ENCODE peak calls at places on chromosomes 7 and 10, in nine cellular contexts. V is GM23338, T is prostate gland, I is Panc1, J is esophagus muscularis mucosa, Q is HepG2, X is sigmoid colon, L is suprapubic skin, S is breast epithelium. Z is an unnamed sample.

GRCh38 chr7:140639366-140640053 is 1.1 kb downstream of the DENND2A start:
- DNase-seq in V (peak), T (no peak), I (no peak), J (no peak), Q (no peak), X (peak), L (peak), S (no peak), Z (no peak)

GRCh38 chr10:80945267-80945880 is 407.7 kb downstream of the SH2D4B start:
- DNase-seq in V (peak), T (peak), I (peak), J (no peak), Q (peak), X (no peak), L (no peak), S (no peak), Z (no peak)

GRCh38 chr10:37780536-37780935 is 76.9 kb downstream of the ZNF248 start:
- DNase-seq in V (no peak), T (no peak), I (no peak), J (no peak), Q (no peak), X (no peak), L (no peak), S (no peak), Z (no peak)

GRCh38 chr7:150972094-150972493 is 6.0 kb downstream of the KCNH2 start:
- DNase-seq in V (no peak), T (no peak), I (no peak), J (no peak), Q (no peak), X (peak), L (no peak), S (no peak), Z (peak)

GRCh38 chr10:34821587-34822585 is 6.8 kb upstream of the PARD3 start:
- DNase-seq in V (no peak), T (no peak), I (no peak), J (no peak), Q (no peak), X (no peak), L (no peak), S (no peak), Z (no peak)

GRCh38 chr10:33534455-33534854 is 200.0 kb upstream of the NRP1 start:
- DNase-seq in V (no peak), T (peak), I (no peak), J (peak), Q (no peak), X (no peak), L (no peak), S (no peak), Z (no peak)

GRCh38 chr10:129935102-129935860 is 28.8 kb downstream of the EBF3 start:
- DNase-seq in V (no peak), T (no peak), I (no peak), J (no peak), Q (no peak), X (peak), L (no peak), S (no peak), Z (no peak)

GRCh38 chr10:4656576-4657194 is 169.3 kb upstream of the AKR1E2 start:
- DNase-seq in V (peak), T (peak), I (no peak), J (no peak), Q (peak), X (peak), L (no peak), S (peak), Z (peak)

GRCh38 chr10:99945286-99945685 is 64.5 kb downstream of the DNMBP start:
- DNase-seq in V (no peak), T (peak), I (no peak), J (no peak), Q (no peak), X (peak), L (peak), S (no peak), Z (no peak)

GRCh38 chr10:62261666-62262065 is 7.0 kb downstream of the RTKN2 start:
- DNase-seq in V (no peak), T (no peak), I (no peak), J (no peak), Q (no peak), X (no peak), L (no peak), S (no peak), Z (no peak)

GRCh38 chr7:115754226-115754625 is 276.3 kb downstream of the TFEC start:
- DNase-seq in V (no peak), T (no peak), I (no peak), J (no peak), Q (no peak), X (no peak), L (no peak), S (no peak), Z (no peak)

GRCh38 chr7:105209870-105210269 is 178.9 kb downstream of the SRPK2 start:
- DNase-seq in V (no peak), T (no peak), I (no peak), J (no peak), Q (no peak), X (no peak), L (no peak), S (no peak), Z (no peak)

GRCh38 chr10:73182568-73182967 is 14.6 kb downstream of the FAM149B1 start:
- DNase-seq in V (no peak), T (no peak), I (no peak), J (no peak), Q (no peak), X (no peak), L (no peak), S (no peak), Z (no peak)

GRCh38 chr7:111198255-111198654 is 107.3 kb downstream of the LRRN3 start:
- DNase-seq in V (no peak), T (no peak), I (peak), J (no peak), Q (peak), X (no peak), L (no peak), S (no peak), Z (no peak)

GRCh38 chr7:13099197-13099795 is 411.9 kb downstream of the ARL4A start:
- DNase-seq in V (no peak), T (no peak), I (peak), J (no peak), Q (peak), X (no peak), L (no peak), S (no peak), Z (no peak)

GRCh38 chr10:25061711-25062455 is 45.5 kb downstream of the THNSL1 start:
- DNase-seq in V (no peak), T (no peak), I (no peak), J (peak), Q (no peak), X (no peak), L (no peak), S (no peak), Z (no peak)

GRCh38 chr10:43751646-43752045 is 103.0 kb upstream of the ZNF32 start:
- DNase-seq in V (no peak), T (no peak), I (no peak), J (no peak), Q (no peak), X (no peak), L (no peak), S (no peak), Z (no peak)

GRCh38 chr7:139681812-139682135 is 96.0 kb downstream of the HIPK2 start:
- DNase-seq in V (no peak), T (no peak), I (no peak), J (no peak), Q (no peak), X (no peak), L (no peak), S (no peak), Z (no peak)

GRCh38 chr10:132487241-132488135 is 50.1 kb upstream of the INPP5A start:
- DNase-seq in V (no peak), T (no peak), I (no peak), J (no peak), Q (no peak), X (peak), L (peak), S (no peak), Z (no peak)

GRCh38 chr7:111080495-111081105 is 10.3 kb upstream of the LRRN3 start:
- DNase-seq in V (no peak), T (no peak), I (no peak), J (no peak), Q (no peak), X (no peak), L (no peak), S (no peak), Z (no peak)

GRCh38 chr10:113953505-113954272 is 90.0 kb upstream of the ADRB1 start:
- DNase-seq in V (peak), T (no peak), I (no peak), J (no peak), Q (no peak), X (no peak), L (no peak), S (no peak), Z (no peak)

GRCh38 chr7:131285558-131285957 is 42.1 kb upstream of the MKLN1 start:
- DNase-seq in V (no peak), T (no peak), I (no peak), J (no peak), Q (no peak), X (no peak), L (no peak), S (no peak), Z (no peak)

GRCh38 chr10:96512997-96513685 is 585 bp downstream of the TLL2 start:
- DNase-seq in V (peak), T (no peak), I (no peak), J (no peak), Q (no peak), X (no peak), L (no peak), S (no peak), Z (no peak)

GRCh38 chr10:72503241-72503640 is 122.6 kb downstream of the MICU1 start:
- DNase-seq in V (no peak), T (no peak), I (no peak), J (no peak), Q (no peak), X (no peak), L (no peak), S (no peak), Z (no peak)

GRCh38 chr10:93999401-93999851 is 5.7 kb downstream of the PLCE1 start:
- DNase-seq in V (peak), T (peak), I (no peak), J (no peak), Q (no peak), X (peak), L (peak), S (peak), Z (peak)

GRCh38 chr7:30321089-30321991 is 36.9 kb downstream of the ZNRF2 start:
- DNase-seq in V (peak), T (no peak), I (no peak), J (no peak), Q (no peak), X (no peak), L (no peak), S (no peak), Z (no peak)

GRCh38 chr7:30322656-30323355 is 38.4 kb downstream of the ZNRF2 start:
- DNase-seq in V (no peak), T (no peak), I (no peak), J (no peak), Q (no peak), X (no peak), L (no peak), S (no peak), Z (no peak)

GRCh38 chr7:30320392-30320791 is 36.0 kb downstream of the ZNRF2 start:
- DNase-seq in V (no peak), T (no peak), I (no peak), J (no peak), Q (no peak), X (no peak), L (no peak), S (no peak), Z (no peak)

GRCh38 chr7:30327813-30328212 is 43.4 kb downstream of the ZNRF2 start:
- DNase-seq in V (no peak), T (no peak), I (no peak), J (no peak), Q (no peak), X (no peak), L (no peak), S (no peak), Z (no peak)

DNA sequence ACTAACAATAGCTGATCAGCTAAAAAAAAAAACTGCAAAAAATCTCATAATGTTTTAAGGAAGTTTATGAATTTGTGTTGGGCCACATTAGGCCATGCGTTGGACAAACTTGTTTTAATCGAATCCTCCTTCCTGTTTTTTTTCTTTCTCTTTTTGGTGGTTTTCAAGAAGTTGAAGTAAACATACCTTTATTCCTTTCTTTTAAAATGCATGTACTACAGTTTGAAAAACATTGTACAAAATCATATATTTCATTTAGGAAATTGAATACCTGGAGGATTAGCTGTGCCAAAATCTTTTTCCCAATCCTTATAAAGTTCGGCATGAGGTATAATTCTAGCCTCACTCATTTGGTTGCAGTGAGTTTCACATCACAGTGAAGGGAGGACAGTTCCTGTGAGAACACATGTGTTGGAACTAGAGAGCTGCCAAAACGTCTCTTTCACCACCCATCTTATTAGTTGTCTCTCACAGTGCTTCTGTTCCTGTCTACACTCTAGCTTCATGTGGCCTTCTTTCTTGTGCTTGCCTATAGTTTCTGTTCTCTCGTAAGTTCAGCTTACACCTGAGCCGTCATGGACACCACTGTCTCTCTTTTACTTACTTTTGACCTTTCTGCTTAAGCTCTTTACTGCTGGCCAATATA is 37.7 kb downstream of the ZNRF2 start:
- DNase-seq in V (no peak), T (peak), I (no peak), J (no peak), Q (no peak), X (no peak), L (no peak), S (no peak), Z (no peak)
- TF ChIP-seq POLR2AphosphoS5 in V (no peak), T (peak), I (no peak), J (peak), Q (no peak), X (no peak), L (no peak), S (no peak), Z (peak)

DNA sequence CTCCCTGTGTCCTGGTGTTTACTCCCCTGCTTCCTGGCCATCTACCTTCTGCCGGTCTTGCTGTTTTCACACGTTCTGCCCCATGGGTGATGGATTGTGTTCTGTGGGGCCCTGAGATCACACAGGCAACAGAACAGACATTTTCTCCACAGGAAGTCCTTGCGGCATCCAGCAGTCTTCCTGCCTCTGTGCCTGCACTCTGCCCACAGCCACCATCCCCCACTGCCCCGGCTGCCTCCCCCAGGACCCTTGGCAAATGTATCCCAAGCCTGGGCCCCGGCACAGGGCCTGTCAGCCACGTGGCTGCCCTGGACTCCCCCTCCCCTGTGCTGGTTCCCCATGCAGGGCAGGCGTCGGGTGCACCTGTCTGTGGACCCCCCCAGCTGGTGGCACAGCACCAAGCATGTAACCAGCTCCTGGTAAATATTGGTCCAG is 184.2 kb downstream of the WDR37 start:
- DNase-seq in V (peak), T (no peak), I (no peak), J (no peak), Q (no peak), X (no peak), L (no peak), S (no peak), Z (peak)
- H3K4me3 ChIP-seq in V (peak), T (no peak), I (no peak), J (no peak), Q (no peak), X (no peak), L (no peak), S (no peak), Z (no peak)

GRCh38 chr7:50507898-50508470 is 57.2 kb downstream of the DDC start:
- DNase-seq in V (no peak), T (no peak), I (no peak), J (no peak), Q (no peak), X (no peak), L (no peak), S (no peak), Z (no peak)
- TF ChIP-seq POLR2AphosphoS5 in V (no peak), T (no peak), I (no peak), J (no peak), Q (no peak), X (no peak), L (no peak), S (no peak), Z (no peak)

GRCh38 chr7:1457059-1457948 is 2.0 kb downstream of the MICALL2 start:
- DNase-seq in V (no peak), T (no peak), I (no peak), J (no peak), Q (peak), X (no peak), L (no peak), S (no peak), Z (no peak)
- H3K4me3 ChIP-seq in V (no peak), T (peak), I (peak), J (peak), Q (peak), X (peak), L (peak), S (peak), Z (peak)

GRCh38 chr7:73718438-73718881 is 1.0 kb downstream of the STX1A start:
- DNase-seq in V (no peak), T (no peak), I (no peak), J (no peak), Q (no peak), X (no peak), L (no peak), S (no peak), Z (no peak)

GRCh38 chr7:73717991-73718405 is 1.5 kb downstream of the STX1A start:
- DNase-seq in V (no peak), T (no peak), I (peak), J (no peak), Q (no peak), X (no peak), L (no peak), S (no peak), Z (peak)

GRCh38 chr7:73717025-73717807 is 2.3 kb downstream of the STX1A start:
- DNase-seq in V (no peak), T (no peak), I (no peak), J (no peak), Q (no peak), X (peak), L (no peak), S (no peak), Z (no peak)

GRCh38 chr7:73716318-73716890 is 3.1 kb downstream of the STX1A start:
- DNase-seq in V (no peak), T (no peak), I (no peak), J (no peak), Q (no peak), X (no peak), L (no peak), S (no peak), Z (no peak)

DNA sequence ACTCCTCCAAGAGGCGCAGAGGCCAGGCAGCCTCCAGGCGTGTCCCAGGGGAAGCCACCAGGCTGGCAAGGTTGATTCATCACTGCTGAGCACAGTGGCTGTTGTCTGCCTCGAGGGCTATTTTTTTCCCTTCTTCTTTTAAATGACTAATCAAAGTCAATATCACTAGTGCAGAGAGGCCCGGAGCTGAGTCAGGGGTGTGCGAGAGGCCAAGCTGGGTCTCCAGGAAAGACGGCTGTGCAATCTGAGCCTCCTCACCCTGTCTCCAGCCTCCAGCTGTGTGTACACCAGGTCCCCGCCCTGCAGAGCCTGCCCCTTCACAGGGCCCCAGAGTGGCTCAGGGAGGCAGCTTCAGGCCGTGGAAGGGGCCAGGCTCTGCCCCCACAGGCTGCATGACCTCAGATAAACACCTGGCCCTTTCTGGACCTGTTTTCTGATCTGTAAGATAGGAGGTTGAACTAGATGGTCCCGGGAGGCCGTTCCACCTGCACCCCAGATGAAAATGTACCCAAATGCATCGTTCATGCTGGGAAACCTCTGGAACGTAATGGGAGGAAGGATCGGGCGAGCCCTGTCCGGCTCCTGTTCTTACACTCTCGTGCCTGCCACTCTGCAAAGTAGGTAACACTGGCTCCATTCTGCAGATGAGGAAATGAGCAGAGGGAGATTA is 3.7 kb downstream of the STX1A start:
- DNase-seq in V (no peak), T (no peak), I (peak), J (no peak), Q (peak), X (no peak), L (no peak), S (no peak), Z (peak)
- TF ChIP-seq POLR2AphosphoS5 in V (no peak), T (peak), I (peak), J (no peak), Q (no peak), X (no peak), L (no peak), S (no peak), Z (no peak)

GRCh38 chr7:101858437-101859385 is 41.3 kb downstream of the CUX1 start:
- DNase-seq in V (no peak), T (no peak), I (no peak), J (no peak), Q (peak), X (peak), L (no peak), S (no peak), Z (no peak)

GRCh38 chr7:101859411-101860106 is 42.1 kb downstream of the CUX1 start:
- DNase-seq in V (no peak), T (no peak), I (no peak), J (no peak), Q (no peak), X (no peak), L (no peak), S (no peak), Z (no peak)

GRCh38 chr7:101854084-101854865 is 36.8 kb downstream of the CUX1 start:
- DNase-seq in V (no peak), T (no peak), I (no peak), J (no peak), Q (no peak), X (peak), L (no peak), S (no peak), Z (no peak)

GRCh38 chr7:101856488-101857357 is 39.3 kb downstream of the CUX1 start:
- DNase-seq in V (peak), T (peak), I (peak), J (peak), Q (peak), X (peak), L (peak), S (peak), Z (peak)

GRCh38 chr7:101857358-101857794 is 40.0 kb downstream of the CUX1 start:
- DNase-seq in V (no peak), T (no peak), I (no peak), J (no peak), Q (no peak), X (peak), L (no peak), S (no peak), Z (no peak)
- H3K4me3 ChIP-seq in V (no peak), T (no peak), I (peak), J (peak), Q (no peak), X (no peak), L (peak), S (no peak), Z (peak)

Z was measured in transverse colon.